ENCODE peak calls at places on chromosomes 2 and 18, in five cellular contexts. One of them, this sample, is unnamed.

GRCh38 chr2:46072146-46072820 is 224.9 kb upstream of the EPAS1 start:
- DNase-seq in K562: no peak
- DNase-seq in IMR-90: peak
- DNase-seq in SK-N-SH: no peak
- DNase-seq in GM12878: no peak
- DNase-seq in this sample: no peak

GRCh38 chr2:14628906-14629305 is 3.6 kb upstream of the LRATD1 start:
- DNase-seq in K562: no peak
- DNase-seq in IMR-90: no peak
- DNase-seq in SK-N-SH: no peak
- DNase-seq in GM12878: no peak
- DNase-seq in this sample: no peak

GRCh38 chr18:8389391-8390340 is 219.6 kb upstream of the RAB12 start:
- DNase-seq in K562: peak
- DNase-seq in IMR-90: peak
- DNase-seq in SK-N-SH: peak
- DNase-seq in GM12878: no peak
- DNase-seq in this sample: peak

GRCh38 chr18:57768557-57769326 is 34.4 kb downstream of the ATP8B1 start:
- DNase-seq in K562: no peak
- DNase-seq in IMR-90: peak
- DNase-seq in SK-N-SH: no peak
- DNase-seq in GM12878: no peak
- DNase-seq in this sample: no peak

GRCh38 chr2:207395535-207396251 is 134.1 kb upstream of the CREB1 start:
- DNase-seq in K562: no peak
- DNase-seq in IMR-90: peak
- DNase-seq in SK-N-SH: no peak
- DNase-seq in GM12878: no peak
- DNase-seq in this sample: peak

GRCh38 chr18:74066018-74066417 is 81.6 kb downstream of the FBXO15 start:
- DNase-seq in K562: no peak
- DNase-seq in IMR-90: no peak
- DNase-seq in SK-N-SH: no peak
- DNase-seq in GM12878: no peak
- DNase-seq in this sample: no peak

GRCh38 chr18:22558945-22559385 is 141.2 kb upstream of the CTAGE1 start:
- DNase-seq in K562: peak
- DNase-seq in IMR-90: peak
- DNase-seq in SK-N-SH: peak
- DNase-seq in GM12878: no peak
- DNase-seq in this sample: peak

GRCh38 chr2:225056330-225057073 is 14.2 kb upstream of the DOCK10 start:
- DNase-seq in K562: no peak
- DNase-seq in IMR-90: peak
- DNase-seq in SK-N-SH: no peak
- DNase-seq in GM12878: no peak
- DNase-seq in this sample: no peak

GRCh38 chr2:198917926-198918325 is 539.8 kb downstream of the SATB2 start:
- DNase-seq in K562: no peak
- DNase-seq in IMR-90: no peak
- DNase-seq in SK-N-SH: no peak
- DNase-seq in GM12878: no peak
- DNase-seq in this sample: no peak

GRCh38 chr2:107936427-107937359 is 49.6 kb upstream of the SLC5A7 start:
- DNase-seq in K562: peak
- DNase-seq in IMR-90: no peak
- DNase-seq in SK-N-SH: peak
- DNase-seq in GM12878: no peak
- DNase-seq in this sample: no peak
- TF ChIP-seq RCOR1 in K562: no peak
- TF ChIP-seq RCOR1 in IMR-90: no peak
- TF ChIP-seq RCOR1 in SK-N-SH: no peak
- TF ChIP-seq RCOR1 in GM12878: no peak
- TF ChIP-seq RCOR1 in this sample: no peak

DNA sequence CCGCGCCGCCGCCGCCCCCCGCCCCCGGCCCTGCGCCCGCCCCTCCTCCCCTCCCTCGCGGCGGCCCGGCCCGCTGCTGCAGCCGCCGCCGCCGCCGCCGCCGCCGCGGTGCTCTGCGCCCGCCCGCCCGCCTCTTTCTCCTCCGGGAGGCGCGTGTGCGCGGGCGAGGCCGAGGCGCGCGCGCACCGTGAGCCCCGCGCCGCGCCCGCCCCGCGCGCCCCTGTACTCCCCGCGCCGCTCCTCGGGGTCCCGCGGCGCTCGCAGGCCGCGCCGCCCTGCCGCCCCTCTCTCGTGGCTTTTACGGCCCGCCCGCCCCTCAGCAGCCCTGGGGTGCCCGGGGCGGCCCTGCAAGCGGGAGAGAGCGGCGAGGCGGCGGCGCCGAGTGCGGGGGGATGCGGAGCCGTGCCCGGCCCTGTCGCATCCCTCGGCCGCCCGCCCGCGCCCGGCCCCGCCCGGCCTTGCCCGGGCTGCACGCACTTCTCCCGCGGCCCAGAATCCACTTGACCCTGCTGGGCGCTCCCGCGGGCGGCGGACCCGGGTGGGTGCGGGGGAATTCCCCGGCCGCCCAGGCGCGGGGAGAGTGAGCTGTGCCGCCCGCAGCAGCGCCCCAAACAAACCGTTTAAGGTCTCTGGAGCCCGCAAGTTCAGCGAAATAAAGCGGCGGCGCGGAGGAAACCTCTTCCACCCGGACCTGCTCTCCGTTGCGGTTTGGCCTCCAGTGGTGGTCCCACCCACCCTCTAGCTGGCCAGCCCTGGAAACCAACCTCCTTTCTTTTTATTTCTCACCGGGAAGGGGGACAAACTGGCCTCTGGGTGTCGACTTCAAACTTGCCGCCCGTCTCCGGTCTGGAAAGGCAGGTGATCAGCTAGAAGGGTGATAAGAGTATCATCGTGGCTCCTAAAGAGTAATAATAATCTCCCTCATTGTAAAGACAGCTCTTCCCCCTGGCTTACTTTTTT is 37.4 kb downstream of the AFF3 start:
- DNase-seq in K562: no peak
- DNase-seq in IMR-90: peak
- DNase-seq in SK-N-SH: peak
- DNase-seq in GM12878: no peak
- DNase-seq in this sample: no peak
- TF ChIP-seq RCOR1 in K562: no peak
- TF ChIP-seq RCOR1 in IMR-90: no peak
- TF ChIP-seq RCOR1 in SK-N-SH: no peak
- TF ChIP-seq RCOR1 in GM12878: no peak
- TF ChIP-seq RCOR1 in this sample: no peak

DNA sequence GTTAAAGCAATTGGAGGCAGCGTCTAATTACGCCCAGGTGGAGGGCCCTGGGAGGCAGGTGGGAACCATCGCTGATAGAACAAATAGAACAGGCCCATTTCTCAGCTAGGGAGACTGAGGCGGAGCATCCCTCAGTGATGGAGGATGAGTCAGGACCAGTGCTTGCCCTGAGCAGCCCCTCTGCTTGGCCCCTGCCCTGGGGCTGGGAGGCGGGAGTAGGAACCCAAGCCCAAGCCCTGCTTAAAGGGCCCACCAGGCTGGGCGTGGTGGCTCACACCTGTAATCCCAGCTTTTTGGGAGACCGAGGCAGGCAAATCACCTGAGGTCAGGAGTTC is 56.5 kb downstream of the SMAD7 start:
- DNase-seq in K562: no peak
- DNase-seq in IMR-90: no peak
- DNase-seq in SK-N-SH: no peak
- DNase-seq in GM12878: no peak
- DNase-seq in this sample: no peak
- TF ChIP-seq RCOR1 in K562: no peak
- TF ChIP-seq RCOR1 in IMR-90: no peak
- TF ChIP-seq RCOR1 in SK-N-SH: no peak
- TF ChIP-seq RCOR1 in GM12878: no peak
- TF ChIP-seq RCOR1 in this sample: no peak

GRCh38 chr2:65548571-65549261 is 116.3 kb upstream of the SPRED2 start:
- DNase-seq in K562: no peak
- DNase-seq in IMR-90: peak
- DNase-seq in SK-N-SH: no peak
- DNase-seq in GM12878: no peak
- DNase-seq in this sample: no peak

GRCh38 chr2:65549262-65550036 is 117.0 kb upstream of the SPRED2 start:
- DNase-seq in K562: no peak
- DNase-seq in IMR-90: no peak
- DNase-seq in SK-N-SH: peak
- DNase-seq in GM12878: no peak
- DNase-seq in this sample: no peak

GRCh38 chr2:65541773-65542172 is 109.4 kb upstream of the SPRED2 start:
- DNase-seq in K562: no peak
- DNase-seq in IMR-90: no peak
- DNase-seq in SK-N-SH: no peak
- DNase-seq in GM12878: no peak
- DNase-seq in this sample: no peak

GRCh38 chr2:65546406-65546805 is 114.0 kb upstream of the SPRED2 start:
- DNase-seq in K562: no peak
- DNase-seq in IMR-90: no peak
- DNase-seq in SK-N-SH: no peak
- DNase-seq in GM12878: no peak
- DNase-seq in this sample: no peak

GRCh38 chr2:65545818-65546217 is 113.4 kb upstream of the SPRED2 start:
- DNase-seq in K562: no peak
- DNase-seq in IMR-90: peak
- DNase-seq in SK-N-SH: no peak
- DNase-seq in GM12878: no peak
- DNase-seq in this sample: no peak
- TF ChIP-seq RCOR1 in K562: no peak
- TF ChIP-seq RCOR1 in IMR-90: no peak
- TF ChIP-seq RCOR1 in SK-N-SH: no peak
- TF ChIP-seq RCOR1 in GM12878: no peak
- TF ChIP-seq RCOR1 in this sample: no peak

DNA sequence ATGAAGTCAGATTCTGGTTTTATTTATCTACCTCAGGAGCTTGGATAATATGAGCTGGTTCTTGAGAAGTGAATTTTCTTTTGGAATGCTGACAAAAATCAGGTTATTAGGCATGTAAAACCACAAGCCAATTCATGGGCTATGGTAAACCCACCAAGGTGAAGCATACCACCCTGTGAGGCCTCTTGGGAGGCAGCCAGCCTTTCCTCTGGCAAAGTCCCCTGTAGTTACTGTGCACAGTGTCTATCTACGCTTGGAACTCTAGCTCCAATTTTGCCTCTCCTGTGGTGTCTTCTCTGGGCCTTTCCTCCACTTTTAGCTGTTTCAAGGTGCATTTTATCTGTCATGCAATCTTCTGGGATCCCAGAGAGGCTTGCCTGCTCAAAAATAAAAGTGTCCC is 242.7 kb upstream of the ZSWIM2 start:
- DNase-seq in K562: no peak
- DNase-seq in IMR-90: no peak
- DNase-seq in SK-N-SH: no peak
- DNase-seq in GM12878: no peak
- DNase-seq in this sample: no peak
- TF ChIP-seq RCOR1 in K562: no peak
- TF ChIP-seq RCOR1 in IMR-90: no peak
- TF ChIP-seq RCOR1 in SK-N-SH: no peak
- TF ChIP-seq RCOR1 in GM12878: no peak
- TF ChIP-seq RCOR1 in this sample: no peak

This sample was measured in A549.